ENCODE peak calls at places on chromosome 22, in six cellular contexts. X, S, I, A, L and Z are unnamed samples.

GRCh38 chr22:42078469-42079318 is 806 bp upstream of the SMDT1 start:
- DNase-seq in A (no peak), I (peak), X (no peak), S (no peak), L (no peak), Z (no peak)

GRCh38 chr22:17334054-17334453 is 35.2 kb upstream of the CECR2 start:
- DNase-seq in S (no peak), A (no peak), L (no peak), X (no peak), I (no peak), Z (no peak)

GRCh38 chr22:20131593-20131855 is at the start of gene ZDHHC8:
- DNase-seq in A (no peak), X (no peak), I (no peak), S (no peak), L (peak), Z (no peak)

GRCh38 chr22:30931541-30932300 is 36.9 kb downstream of the MORC2 start:
- DNase-seq in L (no peak), A (no peak), X (no peak), S (no peak), I (no peak), Z (no peak)

GRCh38 chr22:37079668-37080171 is 28.2 kb downstream of the KCTD17 start:
- DNase-seq in X (peak), L (peak), A (no peak), I (no peak), S (no peak), Z (peak)

GRCh38 chr22:29302681-29303465 is 3.6 kb upstream of the GAS2L1 start:
- DNase-seq in S (no peak), A (peak), X (no peak), L (peak), I (peak), Z (no peak)

GRCh38 chr22:30837531-30837930 is 131.0 kb downstream of the MORC2 start:
- DNase-seq in A (no peak), S (no peak), L (no peak), X (no peak), I (no peak), Z (no peak)

GRCh38 chr22:47337161-47337621 is 574.7 kb downstream of the TBC1D22A start:
- DNase-seq in A (no peak), L (no peak), I (no peak), X (peak), S (no peak), Z (no peak)

GRCh38 chr22:16968218-16968595 is 39.8 kb downstream of the GAB4 start:
- DNase-seq in A (no peak), L (no peak), S (no peak), X (no peak), I (no peak), Z (no peak)

GRCh38 chr22:33300165-33300564 is 242.0 kb upstream of the SYN3 start:
- DNase-seq in A (no peak), I (no peak), S (no peak), X (no peak), L (no peak), Z (no peak)

GRCh38 chr22:38097557-38098409 is 12.7 kb downstream of the BAIAP2L2 start:
- DNase-seq in L (peak), S (peak), X (peak), I (peak), A (peak), Z (peak)

GRCh38 chr22:24440718-24441405 is 13.5 kb downstream of the ADORA2A start:
- DNase-seq in A (no peak), I (no peak), S (no peak), L (no peak), X (no peak), Z (no peak)

GRCh38 chr22:35053060-35053835 is 12.7 kb upstream of the ISX start:
- DNase-seq in A (no peak), L (no peak), X (no peak), I (no peak), S (no peak), Z (no peak)

GRCh38 chr22:37681556-37682049 is 4.5 kb upstream of the NOL12 start:
- DNase-seq in S (peak), A (peak), I (peak), L (peak), X (peak), Z (peak)

DNA sequence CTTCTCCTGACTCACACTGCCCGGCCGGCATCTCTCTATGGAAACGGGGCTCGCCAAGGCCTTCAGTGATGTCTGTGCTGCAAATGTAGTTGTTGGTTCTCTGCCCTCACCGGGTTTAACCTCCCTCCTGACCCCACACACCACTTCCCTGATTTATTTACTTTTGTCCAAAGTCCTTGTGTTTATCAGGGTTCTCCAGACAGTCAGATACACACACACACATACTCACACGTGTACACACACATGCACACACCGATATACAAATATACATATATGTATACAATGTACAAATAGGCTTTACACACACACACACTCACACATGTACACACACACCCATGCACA is 647.0 kb downstream of the BRD1 start:
- DNase-seq in A (no peak), X (no peak), S (no peak), I (no peak), L (no peak), Z (no peak)
- H3K4ac ChIP-seq in A (no peak), X (no peak), S (no peak), I (no peak), L (no peak), Z (no peak)

GRCh38 chr22:21591695-21592094 is 24.2 kb downstream of the UBE2L3 start:
- DNase-seq in X (no peak), L (no peak), A (no peak), S (no peak), I (no peak), Z (no peak)
- H4K91ac ChIP-seq in X (no peak), L (no peak), A (no peak), S (no peak), I (no peak), Z (no peak)

GRCh38 chr22:23119492-23120414 is 22.0 kb downstream of the RSPH14 start:
- DNase-seq in L (no peak), S (no peak), X (no peak), A (no peak), I (no peak), Z (no peak)
- H3K27ac ChIP-seq in L (no peak), S (no peak), X (no peak), A (no peak), I (no peak), Z (no peak)

DNA sequence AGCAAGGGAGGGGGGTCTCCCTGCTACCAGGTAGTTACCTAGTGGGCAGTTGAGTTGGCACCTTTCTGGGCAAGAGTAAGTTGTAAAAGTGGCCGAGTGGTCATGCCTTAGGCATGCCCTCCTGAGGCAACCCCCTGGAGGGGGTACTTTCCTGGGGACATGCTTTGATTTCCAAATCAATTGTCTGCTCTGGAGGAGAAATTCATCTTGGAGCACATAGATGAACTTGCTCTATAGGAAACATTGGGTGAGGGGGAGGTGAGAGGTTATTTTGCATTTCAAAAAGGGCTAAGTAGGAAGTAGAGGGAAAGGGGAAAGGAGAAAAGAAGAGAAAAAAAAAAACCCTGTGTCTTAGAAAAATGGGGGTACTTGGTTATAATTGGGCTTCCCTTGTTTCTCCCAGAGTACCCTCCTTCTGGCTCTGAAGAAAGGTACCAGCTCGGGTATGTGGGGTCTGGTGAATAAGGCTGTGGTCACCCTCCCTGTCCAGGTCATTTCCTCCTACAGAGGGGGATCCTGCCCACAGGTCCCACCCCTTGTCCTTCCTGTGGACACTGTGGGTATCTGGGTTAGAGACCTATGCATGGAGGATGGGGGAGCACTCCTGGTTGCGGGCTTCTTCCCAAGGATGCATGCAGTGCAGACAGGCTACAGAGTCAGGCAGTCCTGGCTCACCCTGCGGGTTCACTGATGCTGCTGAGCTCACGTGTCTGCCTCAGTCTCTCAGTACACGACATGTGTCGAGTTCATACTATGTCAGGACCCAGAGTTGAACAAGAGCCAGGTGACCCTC is 193.5 kb downstream of the MYO18B start:
- DNase-seq in S (no peak), L (no peak), A (no peak), I (no peak), X (no peak), Z (no peak)
- H3K4ac ChIP-seq in S (no peak), L (no peak), A (peak), I (no peak), X (no peak), Z (no peak)